ENCODE peak calls at places on chromosome 9, in four cellular contexts. One of them, this sample, is unnamed.

GRCh38 chr9:127109212-127109711 is 13.2 kb downstream of the ANGPTL2 start:
- DNase-seq in fibroblast of lung: no peak
- DNase-seq in mammary epithelial cell: no peak
- DNase-seq in heart left ventricle: no peak
- DNase-seq in this sample: no peak

GRCh38 chr9:129509508-129509907 is 111.4 kb downstream of the C9orf50 start:
- DNase-seq in fibroblast of lung: peak
- DNase-seq in mammary epithelial cell: peak
- DNase-seq in heart left ventricle: no peak
- DNase-seq in this sample: no peak

GRCh38 chr9:16106211-16106610 is 553.4 kb downstream of the CCDC171 start:
- DNase-seq in fibroblast of lung: peak
- DNase-seq in mammary epithelial cell: no peak
- DNase-seq in heart left ventricle: no peak
- DNase-seq in this sample: no peak

GRCh38 chr9:89755835-89756234 is 151.0 kb downstream of the GADD45G start:
- DNase-seq in fibroblast of lung: peak
- DNase-seq in mammary epithelial cell: peak
- DNase-seq in heart left ventricle: no peak
- DNase-seq in this sample: no peak

GRCh38 chr9:122897969-122898368 is 7.2 kb downstream of the RC3H2 start:
- DNase-seq in fibroblast of lung: no peak
- DNase-seq in mammary epithelial cell: peak
- DNase-seq in heart left ventricle: no peak
- DNase-seq in this sample: no peak

GRCh38 chr9:107039546-107039945 is 176.6 kb downstream of the ZNF462 start:
- DNase-seq in fibroblast of lung: peak
- DNase-seq in mammary epithelial cell: peak
- DNase-seq in heart left ventricle: no peak
- DNase-seq in this sample: no peak

GRCh38 chr9:35650341-35651158 is at the start of gene SIT1:
- DNase-seq in fibroblast of lung: no peak
- DNase-seq in mammary epithelial cell: no peak
- DNase-seq in heart left ventricle: no peak
- DNase-seq in this sample: no peak

GRCh38 chr9:16032799-16033198 is 480.0 kb downstream of the CCDC171 start:
- DNase-seq in fibroblast of lung: peak
- DNase-seq in mammary epithelial cell: peak
- DNase-seq in heart left ventricle: no peak
- DNase-seq in this sample: no peak

GRCh38 chr9:137294684-137295312 is 7.3 kb downstream of the NRARP start:
- DNase-seq in fibroblast of lung: no peak
- DNase-seq in mammary epithelial cell: peak
- DNase-seq in heart left ventricle: peak
- DNase-seq in this sample: no peak

GRCh38 chr9:126347093-126347492 is 20.5 kb downstream of the MVB12B start:
- DNase-seq in fibroblast of lung: no peak
- DNase-seq in mammary epithelial cell: no peak
- DNase-seq in heart left ventricle: no peak
- DNase-seq in this sample: no peak

GRCh38 chr9:130982636-130983282 is 26.2 kb upstream of the LAMC3 start:
- DNase-seq in fibroblast of lung: no peak
- DNase-seq in mammary epithelial cell: no peak
- DNase-seq in heart left ventricle: no peak
- DNase-seq in this sample: no peak

GRCh38 chr9:93893899-93894690 is 61.1 kb downstream of the BARX1 start:
- DNase-seq in fibroblast of lung: no peak
- DNase-seq in mammary epithelial cell: no peak
- DNase-seq in heart left ventricle: no peak
- DNase-seq in this sample: no peak

GRCh38 chr9:99184427-99185327 is 37.1 kb downstream of the ALG2 start:
- DNase-seq in fibroblast of lung: peak
- DNase-seq in mammary epithelial cell: peak
- DNase-seq in heart left ventricle: peak
- DNase-seq in this sample: peak

GRCh38 chr9:136399176-136400037 is 563 bp downstream of the SNAPC4 start:
- DNase-seq in fibroblast of lung: no peak
- DNase-seq in mammary epithelial cell: peak
- DNase-seq in heart left ventricle: no peak
- DNase-seq in this sample: no peak

GRCh38 chr9:78046120-78046519 is 14.5 kb upstream of the GNAQ start:
- DNase-seq in fibroblast of lung: no peak
- DNase-seq in mammary epithelial cell: no peak
- DNase-seq in heart left ventricle: no peak
- DNase-seq in this sample: no peak

GRCh38 chr9:70112981-70113380 is 69.3 kb downstream of the MAMDC2 start:
- DNase-seq in fibroblast of lung: no peak
- DNase-seq in mammary epithelial cell: no peak
- DNase-seq in heart left ventricle: no peak
- DNase-seq in this sample: no peak

GRCh38 chr9:128628471-128629048 is 28.1 kb downstream of the DYNC2I2 start:
- DNase-seq in fibroblast of lung: no peak
- DNase-seq in mammary epithelial cell: no peak
- DNase-seq in heart left ventricle: peak
- DNase-seq in this sample: no peak

GRCh38 chr9:2260401-2261306 is 245.5 kb downstream of the SMARCA2 start:
- DNase-seq in fibroblast of lung: peak
- DNase-seq in mammary epithelial cell: peak
- DNase-seq in heart left ventricle: no peak
- DNase-seq in this sample: no peak

GRCh38 chr9:94817291-94818195 is 91.0 kb downstream of the AOPEP start:
- DNase-seq in fibroblast of lung: no peak
- DNase-seq in mammary epithelial cell: no peak
- DNase-seq in heart left ventricle: no peak
- DNase-seq in this sample: no peak

GRCh38 chr9:4997196-4997595 is 12.1 kb downstream of the JAK2 start:
- DNase-seq in fibroblast of lung: no peak
- DNase-seq in mammary epithelial cell: no peak
- DNase-seq in heart left ventricle: no peak
- DNase-seq in this sample: no peak

GRCh38 chr9:133943781-133944745 is 48.1 kb downstream of the VAV2 start:
- DNase-seq in fibroblast of lung: no peak
- DNase-seq in mammary epithelial cell: peak
- DNase-seq in heart left ventricle: peak
- DNase-seq in this sample: no peak

GRCh38 chr9:95104088-95104960 is 213.2 kb downstream of the FANCC start:
- DNase-seq in fibroblast of lung: no peak
- DNase-seq in mammary epithelial cell: no peak
- DNase-seq in heart left ventricle: no peak
- DNase-seq in this sample: no peak

GRCh38 chr9:37676411-37676830 is 25.7 kb downstream of the FRMPD1 start:
- DNase-seq in fibroblast of lung: no peak
- DNase-seq in mammary epithelial cell: no peak
- DNase-seq in heart left ventricle: peak
- DNase-seq in this sample: peak

GRCh38 chr9:21624675-21625477 is 142.8 kb upstream of the IFNE start:
- DNase-seq in fibroblast of lung: no peak
- DNase-seq in mammary epithelial cell: no peak
- DNase-seq in heart left ventricle: no peak
- DNase-seq in this sample: no peak

GRCh38 chr9:106622148-106622547 is 240.8 kb upstream of the ZNF462 start:
- DNase-seq in fibroblast of lung: no peak
- DNase-seq in mammary epithelial cell: no peak
- DNase-seq in heart left ventricle: peak
- DNase-seq in this sample: no peak

GRCh38 chr9:79325501-79325900 is 246.3 kb upstream of the TLE4 start:
- DNase-seq in fibroblast of lung: no peak
- DNase-seq in mammary epithelial cell: no peak
- DNase-seq in heart left ventricle: no peak
- DNase-seq in this sample: no peak

GRCh38 chr9:117412006-117412715 is 2.7 kb downstream of the ASTN2 start:
- DNase-seq in fibroblast of lung: no peak
- DNase-seq in mammary epithelial cell: no peak
- DNase-seq in heart left ventricle: no peak
- DNase-seq in this sample: no peak

GRCh38 chr9:124477211-124478013 is 27.2 kb downstream of the ADGRD2 start:
- DNase-seq in fibroblast of lung: no peak
- DNase-seq in mammary epithelial cell: peak
- DNase-seq in heart left ventricle: peak
- DNase-seq in this sample: no peak

GRCh38 chr9:121926417-121926816 is 166.7 kb downstream of the TTLL11 start:
- DNase-seq in fibroblast of lung: no peak
- DNase-seq in mammary epithelial cell: no peak
- DNase-seq in heart left ventricle: no peak
- DNase-seq in this sample: peak

GRCh38 chr9:18347381-18348084 is 126.4 kb upstream of the ADAMTSL1 start:
- DNase-seq in fibroblast of lung: no peak
- DNase-seq in mammary epithelial cell: no peak
- DNase-seq in heart left ventricle: no peak
- DNase-seq in this sample: no peak

GRCh38 chr9:115138151-115138550 is 20.2 kb upstream of the TNC start:
- DNase-seq in fibroblast of lung: no peak
- DNase-seq in mammary epithelial cell: peak
- DNase-seq in heart left ventricle: no peak
- DNase-seq in this sample: no peak

GRCh38 chr9:13548556-13548955 is 269.1 kb upstream of the MPDZ start:
- DNase-seq in fibroblast of lung: no peak
- DNase-seq in mammary epithelial cell: no peak
- DNase-seq in heart left ventricle: no peak
- DNase-seq in this sample: no peak

GRCh38 chr9:90772381-90772780 is 29.2 kb upstream of the SYK start:
- DNase-seq in fibroblast of lung: no peak
- DNase-seq in mammary epithelial cell: no peak
- DNase-seq in heart left ventricle: no peak
- DNase-seq in this sample: no peak

DNA sequence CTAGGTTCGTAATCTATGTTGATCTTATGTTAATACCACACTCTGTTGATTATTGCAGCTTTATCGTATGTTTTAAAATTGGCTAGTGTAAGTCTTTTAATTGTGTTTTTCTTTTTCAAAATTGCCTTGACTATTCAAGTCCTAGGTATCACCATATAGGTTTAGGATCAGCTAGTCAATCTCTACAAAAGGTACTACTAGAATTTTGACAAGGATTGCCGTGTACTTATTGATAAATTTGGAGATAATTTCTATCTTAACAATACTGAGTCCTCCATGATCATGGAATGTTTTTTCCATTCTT is 117.9 kb upstream of the PRSS3 start:
- DNase-seq in fibroblast of lung: no peak
- DNase-seq in mammary epithelial cell: no peak
- DNase-seq in heart left ventricle: no peak
- DNase-seq in this sample: no peak
- H3K27ac ChIP-seq in fibroblast of lung: no peak
- H3K27ac ChIP-seq in mammary epithelial cell: no peak
- H3K27ac ChIP-seq in heart left ventricle: peak
- H3K27ac ChIP-seq in this sample: peak

GRCh38 chr9:97556721-97557605 is 55.5 kb downstream of the TMOD1 start:
- DNase-seq in fibroblast of lung: no peak
- DNase-seq in mammary epithelial cell: no peak
- DNase-seq in heart left ventricle: no peak
- DNase-seq in this sample: no peak

GRCh38 chr9:97554566-97555075 is 53.2 kb downstream of the TMOD1 start:
- DNase-seq in fibroblast of lung: no peak
- DNase-seq in mammary epithelial cell: no peak
- DNase-seq in heart left ventricle: no peak
- DNase-seq in this sample: no peak

GRCh38 chr9:97557606-97558095 is 56.2 kb downstream of the TMOD1 start:
- DNase-seq in fibroblast of lung: peak
- DNase-seq in mammary epithelial cell: no peak
- DNase-seq in heart left ventricle: peak
- DNase-seq in this sample: no peak

GRCh38 chr9:97555164-97555563 is 53.7 kb downstream of the TMOD1 start:
- DNase-seq in fibroblast of lung: peak
- DNase-seq in mammary epithelial cell: no peak
- DNase-seq in heart left ventricle: no peak
- DNase-seq in this sample: no peak

DNA sequence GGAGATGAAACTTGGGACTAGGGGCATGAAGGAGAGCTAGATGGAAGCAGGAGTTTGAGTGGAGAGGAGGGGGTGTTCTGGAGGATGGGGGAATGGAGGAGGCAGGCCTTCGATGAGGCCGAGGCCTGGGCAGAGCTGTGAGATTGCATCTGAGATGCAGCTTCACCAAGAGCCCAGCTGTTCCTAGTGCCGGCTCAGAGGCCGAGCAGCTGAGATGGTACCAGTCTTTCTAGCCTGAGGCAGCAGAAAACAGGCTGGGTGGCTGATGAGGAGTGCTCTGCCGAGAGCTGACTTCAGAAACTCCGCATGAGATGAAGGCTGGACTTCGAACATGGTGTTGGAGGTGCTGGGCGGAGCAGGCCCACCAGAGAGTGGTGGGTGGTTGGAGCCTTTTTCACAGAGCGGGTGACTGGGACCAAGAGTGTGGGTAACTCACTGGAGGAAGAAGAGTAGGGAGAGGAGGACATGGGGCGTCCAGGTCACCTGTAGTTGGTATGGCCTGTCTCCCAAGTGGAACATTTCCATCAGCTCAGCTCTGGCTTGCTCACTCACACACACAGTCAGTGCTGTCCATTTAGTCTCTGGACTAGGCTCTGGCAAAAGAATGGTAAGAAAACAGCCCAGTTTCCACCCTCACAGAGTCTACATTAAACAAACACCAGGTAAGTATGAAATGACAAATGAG is 54.7 kb downstream of the TMOD1 start:
- DNase-seq in fibroblast of lung: no peak
- DNase-seq in mammary epithelial cell: no peak
- DNase-seq in heart left ventricle: no peak
- DNase-seq in this sample: no peak
- H3K27ac ChIP-seq in fibroblast of lung: no peak
- H3K27ac ChIP-seq in mammary epithelial cell: no peak
- H3K27ac ChIP-seq in heart left ventricle: peak
- H3K27ac ChIP-seq in this sample: peak

DNA sequence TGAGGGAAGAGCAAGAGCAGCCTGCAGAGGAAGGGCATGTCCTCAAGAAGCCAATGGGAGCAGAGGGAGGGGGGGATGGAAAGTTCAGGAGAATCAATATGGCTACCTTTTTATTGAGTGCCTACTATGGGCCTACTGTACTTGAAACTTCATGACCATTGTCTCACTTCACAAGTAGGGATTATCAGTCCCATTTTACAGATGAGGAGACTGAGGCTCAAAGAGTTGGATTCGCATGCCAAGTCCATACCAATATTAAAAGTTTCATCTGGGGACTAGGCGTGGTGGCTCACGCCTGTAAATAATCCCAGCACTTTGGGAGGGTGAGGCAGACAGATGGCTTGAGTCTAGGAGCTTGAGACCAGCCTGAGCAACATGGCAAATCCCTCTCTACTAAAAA is 40.0 kb downstream of the RFK start:
- DNase-seq in fibroblast of lung: no peak
- DNase-seq in mammary epithelial cell: no peak
- DNase-seq in heart left ventricle: no peak
- DNase-seq in this sample: no peak
- H3K27ac ChIP-seq in fibroblast of lung: no peak
- H3K27ac ChIP-seq in mammary epithelial cell: no peak
- H3K27ac ChIP-seq in heart left ventricle: no peak
- H3K27ac ChIP-seq in this sample: no peak

DNA sequence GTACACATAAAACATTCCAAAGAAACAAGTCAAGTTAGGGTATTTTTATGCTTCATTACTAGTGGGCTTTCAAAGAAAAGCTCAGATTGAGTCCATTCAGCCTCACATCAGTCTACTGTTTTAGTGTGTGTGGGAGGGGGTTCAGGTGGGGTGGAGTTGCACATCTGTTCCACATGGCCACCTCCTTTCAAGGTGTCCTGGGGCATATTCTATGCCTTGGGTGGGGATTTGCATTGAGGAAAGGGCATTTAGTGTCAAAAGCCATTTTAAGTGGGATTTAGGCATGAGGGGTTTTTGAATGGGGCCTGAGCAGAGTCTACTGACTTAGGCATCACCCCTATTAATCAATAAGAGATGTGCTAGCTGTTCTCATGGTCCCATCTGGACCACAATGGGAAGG is 983.1 kb downstream of the TLE4 start:
- DNase-seq in fibroblast of lung: no peak
- DNase-seq in mammary epithelial cell: no peak
- DNase-seq in heart left ventricle: no peak
- DNase-seq in this sample: no peak
- H3K27ac ChIP-seq in fibroblast of lung: no peak
- H3K27ac ChIP-seq in mammary epithelial cell: no peak
- H3K27ac ChIP-seq in heart left ventricle: no peak
- H3K27ac ChIP-seq in this sample: no peak